ENCODE peak calls at places on chromosomes 4 and X, in five cellular contexts. A, N, L, X and I are unnamed samples. For H3K4me1 and H3K36me3, the result is how much of the 10 kb centered on the place peaks cover.

GRCh38 chr4:40586034-40586433 is 43.6 kb downstream of the RBM47 start:
- DNase-seq in A (no peak), N (peak), L (no peak), X (no peak), I (no peak)

GRCh38 chr4:38688676-38689355 is 24.8 kb downstream of the KLF3 start:
- DNase-seq in A (no peak), N (no peak), L (no peak), X (no peak), I (no peak)

GRCh38 chr4:9782136-9782436 is 652 bp downstream of the DRD5 start:
- DNase-seq in A (no peak), N (no peak), L (no peak), X (no peak), I (no peak)

GRCh38 chr4:170589597-170590191 is 499.9 kb upstream of the AADAT start:
- DNase-seq in A (no peak), N (peak), L (no peak), X (no peak), I (no peak)

GRCh38 chr4:30696195-30696594 is 24.0 kb upstream of the PCDH7 start:
- DNase-seq in A (no peak), N (no peak), L (no peak), X (no peak), I (no peak)

GRCh38 chr4:41991916-41992767 is 1.8 kb downstream of the SLC30A9 start:
- DNase-seq in A (no peak), N (peak), L (no peak), X (peak), I (no peak)

GRCh38 chr4:153142700-153143438 is 61.4 kb upstream of the TRIM2 start:
- DNase-seq in A (peak), N (peak), L (peak), X (peak), I (peak)

GRCh38 chrX:111719426-111720210 is 38.6 kb downstream of the ALG13 start:
- DNase-seq in A (peak), N (no peak), L (no peak), X (peak), I (no peak)

GRCh38 chr4:118033148-118034060 is 882 bp upstream of the NDST3 start:
- DNase-seq in A (peak), N (peak), L (no peak), X (peak), I (peak)

GRCh38 chr4:75180790-75181776 is 248.2 kb downstream of the PARM1 start:
- DNase-seq in A (no peak), N (no peak), L (no peak), X (peak), I (peak)

GRCh38 chr4:173182403-173182802 is 13.8 kb downstream of the GALNT7 start:
- DNase-seq in A (peak), N (peak), L (no peak), X (peak), I (no peak)

GRCh38 chrX:25175171-25175570 is 159.4 kb upstream of the ARX start:
- DNase-seq in A (no peak), N (no peak), L (no peak), X (no peak), I (no peak)

GRCh38 chr4:13984996-13985780 is 357.7 kb upstream of the BOD1L1 start:
- DNase-seq in A (peak), N (no peak), L (no peak), X (peak), I (no peak)

GRCh38 chr4:146485968-146486367 is 35.8 kb downstream of the SLC10A7 start:
- DNase-seq in A (no peak), N (no peak), L (no peak), X (no peak), I (no peak)

GRCh38 chr4:123352240-123352945 is 44.2 kb upstream of the SPRY1 start:
- DNase-seq in A (peak), N (peak), L (no peak), X (peak), I (no peak)

GRCh38 chr4:61406677-61407076 is 206.6 kb downstream of the ADGRL3 start:
- DNase-seq in A (no peak), N (no peak), L (no peak), X (no peak), I (no peak)

GRCh38 chr4:83340692-83341343 is 6.2 kb upstream of the HPSE start:
- DNase-seq in A (no peak), N (no peak), L (no peak), X (no peak), I (no peak)

GRCh38 chrX:40157228-40158035 is 59.7 kb upstream of the BCOR start:
- DNase-seq in A (no peak), N (no peak), L (no peak), X (no peak), I (no peak)

GRCh38 chr4:22019676-22020075 is 71.1 kb upstream of the KCNIP4 start:
- DNase-seq in A (no peak), N (no peak), L (no peak), X (peak), I (no peak)

GRCh38 chrX:132908891-132909290 is 49.5 kb downstream of the HS6ST2 start:
- DNase-seq in A (no peak), N (no peak), L (no peak), X (no peak), I (no peak)

GRCh38 chr4:5036239-5036638 is 15.0 kb upstream of the STK32B start:
- DNase-seq in A (no peak), N (no peak), L (no peak), X (peak), I (no peak)

GRCh38 chr4:60605651-60606354 is 594.3 kb upstream of the ADGRL3 start:
- DNase-seq in A (peak), N (peak), L (no peak), X (no peak), I (no peak)

GRCh38 chr4:148730241-148730640 is 288.0 kb upstream of the NR3C2 start:
- DNase-seq in A (no peak), N (no peak), L (no peak), X (no peak), I (no peak)

GRCh38 chr4:98661356-98662054 is 3.1 kb upstream of the TSPAN5 start:
- DNase-seq in A (peak), N (peak), L (no peak), X (no peak), I (no peak)

GRCh38 chr4:68373513-68373912 is 23.6 kb upstream of the YTHDC1 start:
- DNase-seq in A (peak), N (no peak), L (peak), X (peak), I (peak)

GRCh38 chrX:57595381-57595811 is 3.6 kb downstream of the ZXDB start:
- DNase-seq in A (peak), N (peak), L (peak), X (peak), I (no peak)

GRCh38 chr4:6696611-6697010 is 2.9 kb downstream of the S100P start:
- DNase-seq in A (no peak), N (peak), L (no peak), X (no peak), I (no peak)

GRCh38 chr4:153156263-153156662 is 48.0 kb upstream of the TRIM2 start:
- DNase-seq in A (no peak), N (no peak), L (no peak), X (peak), I (no peak)

GRCh38 chrX:95346854-95347253 is 1337.8 kb upstream of the DIAPH2 start:
- DNase-seq in A (peak), N (peak), L (no peak), X (no peak), I (no peak)

GRCh38 chr4:89539374-89539773 is 231.8 kb upstream of the GPRIN3 start:
- DNase-seq in A (peak), N (no peak), L (no peak), X (peak), I (no peak)

GRCh38 chrX:153470411-153471363 is at the start of gene HAUS7:
- DNase-seq in A (peak), N (peak), L (peak), X (peak), I (peak)

GRCh38 chrX:39309018-39309620 is 507.9 kb downstream of the MID1IP1 start:
- DNase-seq in A (peak), N (peak), L (peak), X (peak), I (no peak)

GRCh38 chr4:103364066-103364465 is 165.9 kb upstream of the CENPE start:
- DNase-seq in A (no peak), N (peak), L (no peak), X (no peak), I (no peak)

DNA sequence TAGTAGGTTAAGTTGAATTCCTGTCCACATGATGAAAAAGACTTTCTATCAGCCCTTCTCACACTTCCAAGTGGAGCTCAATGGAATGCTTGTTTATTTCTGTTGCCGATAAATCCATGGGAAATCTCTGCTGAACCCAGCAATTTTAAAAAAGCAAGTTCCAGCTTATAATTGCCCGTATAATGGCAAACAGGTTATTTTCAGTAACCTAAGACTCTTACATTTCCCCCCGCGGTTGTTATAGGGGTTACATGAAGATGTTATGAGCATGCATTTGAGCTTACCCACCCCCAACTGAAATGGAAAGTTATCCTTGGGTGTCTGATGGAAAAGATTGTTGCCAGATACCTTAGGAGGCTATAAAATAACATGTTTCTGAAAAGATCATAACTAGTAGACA is 136.2 kb downstream of the PALLD start:
- DNase-seq in A (no peak), N (no peak), L (no peak), X (no peak), I (no peak)
- H3K4me1 ChIP-seq in A (under half), N (half or more), L (under half), X (under half), I (under half)

GRCh38 chrX:109472939-109473713 is 8.8 kb downstream of the GUCY2F start:
- DNase-seq in A (peak), N (peak), L (no peak), X (peak), I (no peak)
- TF ChIP-seq CTCF in A (no peak), N (peak), L (no peak), X (peak), I (no peak)

GRCh38 chr4:57023104-57023503 is 44.4 kb downstream of the POLR2B start:
- DNase-seq in A (peak), N (peak), L (no peak), X (peak), I (no peak)

GRCh38 chr4:57018930-57019329 is 40.2 kb downstream of the POLR2B start:
- DNase-seq in A (peak), N (no peak), L (no peak), X (peak), I (no peak)

DNA sequence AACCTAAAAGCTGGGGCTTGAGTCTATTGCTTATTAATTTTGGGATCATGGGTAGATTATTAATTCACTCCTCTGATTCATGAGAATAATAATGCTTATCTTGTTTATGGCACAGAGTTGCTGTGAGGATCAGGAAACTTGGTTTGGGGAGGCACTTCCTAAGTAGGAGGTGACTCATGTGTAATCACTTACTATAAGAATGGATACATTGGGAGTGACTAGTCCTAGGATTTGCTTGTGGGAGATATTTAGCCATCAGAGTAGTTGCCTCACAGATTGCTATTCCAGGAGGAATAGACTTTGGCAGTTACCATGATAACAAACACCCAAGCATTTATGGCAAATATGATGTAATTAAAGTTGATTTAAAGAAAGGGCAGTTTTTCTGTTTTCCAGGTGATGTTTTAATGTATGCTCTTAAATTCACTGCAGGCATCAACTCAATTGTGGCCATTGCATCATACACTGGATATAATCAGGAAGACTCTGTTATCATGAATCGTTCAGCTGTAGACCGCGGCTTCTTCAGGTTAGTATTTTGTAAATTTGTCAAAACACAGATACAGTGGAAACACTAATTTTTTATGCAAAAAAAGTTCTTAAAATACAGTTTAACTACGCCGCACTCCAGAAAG is 41.9 kb downstream of the POLR2B start:
- DNase-seq in A (peak), N (peak), L (no peak), X (peak), I (no peak)
- H3K36me3 ChIP-seq in A (under half), N (half or more), L (under half), X (half or more), I (under half)

DNA sequence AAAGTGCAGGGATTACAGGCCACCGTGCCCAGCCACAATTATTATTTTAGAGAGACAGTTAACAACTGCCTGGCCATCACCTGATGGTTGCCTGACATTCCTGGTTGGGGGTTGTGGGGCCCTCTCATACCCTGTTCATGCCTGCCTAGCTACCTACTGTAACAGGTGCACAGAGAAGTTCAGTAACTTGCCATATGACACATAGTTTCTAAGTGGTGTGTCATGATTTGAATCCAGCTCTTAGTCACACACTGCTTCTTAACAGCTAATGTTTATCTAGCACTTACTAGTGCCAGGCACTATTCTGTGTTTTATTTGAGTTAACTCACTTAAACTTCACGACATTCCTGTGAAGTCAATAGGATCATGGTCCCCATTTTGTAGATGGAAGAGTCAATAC is 122.7 kb upstream of the JADE1 start:
- DNase-seq in A (no peak), N (peak), L (no peak), X (no peak), I (no peak)
- H3K4me1 ChIP-seq in A (under half), N (under half), L (under half), X (under half), I (under half)

GRCh38 chr4:93719552-93719951 is 109.0 kb upstream of the ATOH1 start:
- DNase-seq in A (peak), N (no peak), L (no peak), X (no peak), I (no peak)
- TF ChIP-seq CTCF in A (no peak), N (no peak), L (no peak), X (no peak), I (no peak)

DNA sequence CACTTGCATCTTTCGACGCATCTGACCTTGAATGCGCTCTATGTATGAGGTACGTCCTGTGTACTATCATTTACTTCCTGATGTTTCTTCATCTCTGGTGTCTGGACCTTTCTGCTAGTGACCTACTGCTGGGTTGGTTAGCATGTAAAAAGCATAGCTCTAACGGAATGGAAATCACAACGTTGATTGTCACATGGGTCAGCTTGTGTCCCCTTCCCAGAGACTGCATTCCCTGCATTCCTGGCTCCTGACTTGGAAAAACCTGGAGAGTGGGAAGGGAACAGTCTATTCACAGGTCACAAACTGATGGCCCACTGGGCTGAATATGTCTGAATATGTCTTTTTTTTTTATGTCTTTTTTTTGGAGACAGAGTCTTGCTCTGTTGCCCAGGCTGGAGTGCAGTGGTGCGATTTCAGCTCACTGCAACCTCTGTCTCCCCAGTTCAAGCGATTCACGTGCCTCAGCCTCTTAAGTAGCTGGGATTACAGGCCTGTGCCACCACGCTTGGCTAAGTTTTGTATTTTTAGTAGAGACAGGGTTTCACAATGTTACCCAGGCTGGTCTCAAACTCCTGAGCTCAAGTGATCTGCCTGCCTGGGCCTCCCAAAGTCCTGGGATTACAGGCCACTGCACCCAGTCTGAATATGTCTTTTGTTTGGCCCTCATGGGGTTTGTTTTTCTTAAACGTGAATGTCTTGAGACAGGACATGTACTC is 16.3 kb downstream of the LONRF3 start:
- DNase-seq in A (no peak), N (no peak), L (no peak), X (no peak), I (no peak)
- H3K36me3 ChIP-seq in A (under half), N (under half), L (under half), X (under half), I (under half)

GRCh38 chr4:1723131-1723801 is 1.9 kb downstream of the TACC3 start:
- DNase-seq in A (no peak), N (no peak), L (no peak), X (no peak), I (peak)

GRCh38 chr4:1721003-1721665 is at the start of the genes TACC3 and TMEM129:
- DNase-seq in A (peak), N (peak), L (peak), X (peak), I (peak)

GRCh38 chr4:1722551-1723071 is 1.3 kb downstream of the TACC3 start:
- DNase-seq in A (no peak), N (no peak), L (no peak), X (no peak), I (no peak)

GRCh38 chr4:1720163-1720983 is 750 bp downstream of the TMEM129 start:
- DNase-seq in A (peak), N (peak), L (no peak), X (peak), I (peak)

DNA sequence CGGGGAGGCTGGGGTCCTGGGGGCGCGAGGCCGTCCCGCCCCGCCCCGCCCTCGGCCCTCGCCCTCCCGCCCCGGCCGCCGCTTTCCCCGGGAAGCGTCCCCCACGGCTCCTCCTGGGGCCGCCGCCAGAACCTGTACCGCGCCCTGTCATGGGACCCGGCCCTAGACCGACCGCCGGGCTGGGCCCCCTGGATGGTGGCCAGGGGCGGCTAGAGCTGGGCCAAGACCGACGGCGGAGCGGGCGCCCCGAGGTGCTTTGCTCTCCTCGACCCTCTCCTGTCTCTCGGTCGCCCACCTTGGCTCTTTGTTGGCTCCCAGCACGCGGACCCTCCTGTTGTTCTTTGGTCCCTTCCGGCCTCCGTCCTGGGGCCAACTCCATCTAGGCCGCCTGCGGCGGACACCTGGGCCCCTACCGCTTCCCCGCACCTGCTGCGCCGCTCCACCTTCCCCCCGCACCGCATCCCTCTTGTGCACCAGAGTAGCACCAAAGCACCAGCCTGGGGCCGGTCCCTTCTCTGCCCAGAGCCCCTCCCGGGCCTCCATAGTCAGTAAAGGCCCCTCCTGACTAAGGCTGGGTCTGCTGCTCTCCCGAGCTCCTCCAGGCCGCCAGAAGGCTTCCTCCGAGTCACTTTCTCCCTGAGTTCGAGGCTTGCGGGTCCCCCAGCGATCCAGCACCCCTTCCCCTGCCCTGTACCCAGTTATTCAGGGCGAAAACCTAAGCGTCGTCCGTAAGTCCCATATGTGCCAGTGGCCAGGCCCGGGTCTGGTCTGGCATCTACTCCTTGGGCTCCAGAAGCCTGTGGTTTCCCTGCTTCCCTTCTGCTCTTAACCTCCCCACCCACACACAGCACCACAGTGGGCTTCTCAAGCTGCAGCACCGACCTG is 587 bp downstream of the TACC3 start:
- DNase-seq in A (no peak), N (no peak), L (no peak), X (no peak), I (peak)
- H3K4me1 ChIP-seq in A (under half), N (under half), L (under half), X (under half), I (under half)

GRCh38 chr4:139617702-139618490 is 47.7 kb upstream of the MGST2 start:
- DNase-seq in A (no peak), N (no peak), L (no peak), X (peak), I (no peak)
- TF ChIP-seq CTCF in A (peak), N (peak), L (peak), X (peak), I (no peak)

GRCh38 chr4:185202984-185203379 is 818 bp downstream of the CFAP97 start:
- DNase-seq in A (no peak), N (no peak), L (no peak), X (no peak), I (no peak)
- H3K36me3 ChIP-seq in A (under half), N (under half), L (under half), X (under half), I (under half)